ENCODE peak calls at places on chromosome 3, in eight cellular contexts. O is T-helper 1 cell; V is T-cell; T is activated CD8-positive, alpha-beta memory T cell treated with anti-CD3 and anti-CD28 coated beads for 4 hours; D is CD8-positive, alpha-beta memory T cell; J is mesendoderm; K is AG04450; F is T-helper 17 cell. W is an unnamed sample.

GRCh38 chr3:115832265-115832664 is 209.0 kb downstream of the GAP43 start:
- DNase-seq in O (no peak), V (no peak), T (no peak), D (no peak), J (no peak), K (no peak), F (no peak), W (no peak)

GRCh38 chr3:15953841-15954240 is 156.1 kb upstream of the ANKRD28 start:
- DNase-seq in O (no peak), V (no peak), T (no peak), D (no peak), J (no peak), K (no peak), F (no peak), W (no peak)

GRCh38 chr3:73622135-73622534 is 2.6 kb downstream of the PDZRN3 start:
- DNase-seq in O (no peak), V (no peak), T (no peak), D (no peak), J (no peak), K (no peak), F (no peak), W (no peak)

GRCh38 chr3:112512320-112512719 is 13.0 kb upstream of the BTLA start:
- DNase-seq in O (no peak), V (no peak), T (no peak), D (no peak), J (peak), K (no peak), F (no peak), W (no peak)

GRCh38 chr3:68306571-68306970 is 625.8 kb downstream of the TAFA4 start:
- DNase-seq in O (no peak), V (no peak), T (no peak), D (no peak), J (peak), K (no peak), F (no peak), W (no peak)

GRCh38 chr3:133469140-133469731 is 69.4 kb downstream of the BFSP2 start:
- DNase-seq in O (no peak), V (no peak), T (no peak), D (no peak), J (no peak), K (no peak), F (no peak), W (no peak)

GRCh38 chr3:123286308-123287023 is 84.7 kb downstream of the SEC22A start:
- DNase-seq in O (no peak), V (no peak), T (no peak), D (no peak), J (peak), K (peak), F (no peak), W (no peak)

GRCh38 chr3:99248130-99248529 is 346.6 kb upstream of the DCBLD2 start:
- DNase-seq in O (no peak), V (no peak), T (no peak), D (no peak), J (no peak), K (no peak), F (no peak), W (no peak)

GRCh38 chr3:50345586-50345985 is at the start of gene ZMYND10:
- DNase-seq in O (peak), V (peak), T (peak), D (peak), J (peak), K (no peak), F (peak), W (peak)

GRCh38 chr3:14810070-14810732 is 8.6 kb upstream of the FGD5 start:
- DNase-seq in O (no peak), V (no peak), T (no peak), D (no peak), J (peak), K (no peak), F (no peak), W (no peak)

GRCh38 chr3:131610174-131610573 is 107.4 kb upstream of the MRPL3 start:
- DNase-seq in O (no peak), V (no peak), T (no peak), D (no peak), J (peak), K (no peak), F (no peak), W (no peak)

GRCh38 chr3:151974067-151974466 is 100.6 kb downstream of the SUCNR1 start:
- DNase-seq in O (no peak), V (no peak), T (no peak), D (no peak), J (peak), K (no peak), F (no peak), W (no peak)

GRCh38 chr3:58025824-58026579 is 17.8 kb downstream of the FLNB start:
- DNase-seq in O (no peak), V (no peak), T (no peak), D (no peak), J (no peak), K (no peak), F (no peak), W (no peak)

GRCh38 chr3:149401926-149402310 is 24.5 kb upstream of the TM4SF1 start:
- DNase-seq in O (no peak), V (no peak), T (no peak), D (no peak), J (no peak), K (no peak), F (no peak), W (no peak)

W was measured in memory B cell.